ENCODE peak calls at places on chromosomes 5 and 9, in five cellular contexts. G, P, E, W and K are unnamed samples.

GRCh38 chr5:78600656-78601452 is 47.7 kb downstream of the LHFPL2 start:
- DNase-seq in E (no peak), P (no peak), W (no peak), G (no peak), K (no peak)

GRCh38 chr9:37977851-37978250 is 73.9 kb upstream of the SLC25A51 start:
- DNase-seq in E (no peak), G (no peak), W (no peak), P (no peak), K (no peak)

GRCh38 chr9:109507421-109507838 is 9.3 kb upstream of the PTPN3 start:
- DNase-seq in E (peak), W (no peak), G (no peak), P (no peak), K (no peak)

GRCh38 chr5:142748568-142749249 is 21.5 kb upstream of the ARHGAP26 start:
- DNase-seq in W (peak), E (no peak), P (peak), G (peak), K (peak)

GRCh38 chr9:137465000-137465769 is 6.1 kb upstream of the NSMF start:
- DNase-seq in W (no peak), E (peak), G (no peak), P (no peak), K (no peak)

GRCh38 chr5:107957023-107957422 is 286.3 kb upstream of the EFNA5 start:
- DNase-seq in G (no peak), W (no peak), P (no peak), E (no peak), K (no peak)

GRCh38 chr5:122130152-122130551 is 806 bp downstream of the ZNF474 start:
- DNase-seq in G (no peak), P (no peak), E (no peak), W (no peak), K (no peak)

GRCh38 chr9:7154650-7155049 is 396.9 kb downstream of the KDM4C start:
- DNase-seq in G (no peak), E (no peak), P (no peak), W (no peak), K (no peak)

GRCh38 chr9:126412945-126413344 is 86.3 kb downstream of the MVB12B start:
- DNase-seq in P (no peak), W (no peak), E (no peak), G (no peak), K (no peak)